ENCODE peak calls at places on chromosomes 7 and 10, in six cellular contexts. M is CD8-positive, alpha-beta memory T cell; X is uterus; D is heart left ventricle; N is endothelial cell of umbilical vein; L is tibial artery. W is an unnamed sample.

GRCh38 chr7:87113077-87113476 is 39.2 kb upstream of the DMTF1 start:
- DNase-seq in M (no peak), X (no peak), D (no peak), N (no peak), L (no peak), W (no peak)

GRCh38 chr10:31949266-31949665 is 20.6 kb upstream of the ARHGAP12 start:
- DNase-seq in M (no peak), X (no peak), D (no peak), N (no peak), L (no peak), W (no peak)

GRCh38 chr10:63217120-63217605 is 84.0 kb downstream of the NRBF2 start:
- DNase-seq in M (no peak), X (no peak), D (no peak), N (peak), L (no peak), W (no peak)

GRCh38 chr7:79553811-79554555 is 100.5 kb upstream of the MAGI2 start:
- DNase-seq in M (no peak), X (no peak), D (no peak), N (no peak), L (no peak), W (no peak)

GRCh38 chr7:103504505-103505135 is 58.6 kb upstream of the SLC26A5 start:
- DNase-seq in M (no peak), X (no peak), D (no peak), N (no peak), L (no peak), W (no peak)

GRCh38 chr10:30464675-30465074 is 30.7 kb downstream of the MAP3K8 start:
- DNase-seq in M (no peak), X (no peak), D (no peak), N (no peak), L (no peak), W (no peak)

GRCh38 chr10:79111427-79111826 is 42.7 kb downstream of the ZMIZ1 start:
- DNase-seq in M (no peak), X (no peak), D (no peak), N (no peak), L (no peak), W (no peak)

GRCh38 chr10:48249763-48250351 is 24.6 kb downstream of the FRMPD2 start:
- DNase-seq in M (no peak), X (no peak), D (no peak), N (no peak), L (no peak), W (no peak)

GRCh38 chr10:130377986-130378545 is 241.9 kb downstream of the GLRX3 start:
- DNase-seq in M (no peak), X (no peak), D (no peak), N (no peak), L (no peak), W (no peak)

GRCh38 chr7:5296627-5297226 is 14.0 kb downstream of the SLC29A4 start:
- DNase-seq in M (peak), X (no peak), D (no peak), N (peak), L (no peak), W (no peak)

GRCh38 chr7:73612598-73613269 is 11.6 kb downstream of the MLXIPL start:
- DNase-seq in M (no peak), X (no peak), D (no peak), N (peak), L (no peak), W (no peak)

GRCh38 chr10:31390804-31391203 is 71.8 kb downstream of the ZEB1 start:
- DNase-seq in M (no peak), X (no peak), D (no peak), N (no peak), L (no peak), W (no peak)

GRCh38 chr10:105150486-105150885 is 509.4 kb downstream of the SORCS3 start:
- DNase-seq in M (no peak), X (no peak), D (no peak), N (no peak), L (no peak), W (no peak)

DNA sequence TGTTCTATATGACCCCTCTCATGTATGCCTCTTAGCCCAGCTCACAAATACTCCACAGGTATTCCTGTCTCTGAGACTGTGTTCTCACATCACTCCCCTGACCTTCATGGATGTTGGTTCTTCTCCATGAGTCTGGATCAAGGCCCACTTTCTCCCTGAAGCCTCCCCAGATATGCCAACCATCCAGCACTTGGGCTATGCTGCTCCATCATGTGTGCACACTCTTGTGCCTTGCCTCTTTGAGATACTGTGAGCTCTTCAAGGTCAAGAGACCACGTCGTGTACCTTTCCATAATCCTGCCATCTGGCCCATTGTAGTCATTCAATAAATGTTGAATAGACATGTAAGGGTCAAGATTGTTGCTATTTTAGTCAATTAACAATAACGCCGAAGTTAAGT is 30.1 kb upstream of the TM9SF3 start:
- DNase-seq in M (no peak), X (no peak), D (no peak), N (no peak), L (no peak), W (no peak)
- H3K27ac ChIP-seq in M (no peak), X (no peak), D (no peak), N (no peak), L (no peak), W (no peak)

DNA sequence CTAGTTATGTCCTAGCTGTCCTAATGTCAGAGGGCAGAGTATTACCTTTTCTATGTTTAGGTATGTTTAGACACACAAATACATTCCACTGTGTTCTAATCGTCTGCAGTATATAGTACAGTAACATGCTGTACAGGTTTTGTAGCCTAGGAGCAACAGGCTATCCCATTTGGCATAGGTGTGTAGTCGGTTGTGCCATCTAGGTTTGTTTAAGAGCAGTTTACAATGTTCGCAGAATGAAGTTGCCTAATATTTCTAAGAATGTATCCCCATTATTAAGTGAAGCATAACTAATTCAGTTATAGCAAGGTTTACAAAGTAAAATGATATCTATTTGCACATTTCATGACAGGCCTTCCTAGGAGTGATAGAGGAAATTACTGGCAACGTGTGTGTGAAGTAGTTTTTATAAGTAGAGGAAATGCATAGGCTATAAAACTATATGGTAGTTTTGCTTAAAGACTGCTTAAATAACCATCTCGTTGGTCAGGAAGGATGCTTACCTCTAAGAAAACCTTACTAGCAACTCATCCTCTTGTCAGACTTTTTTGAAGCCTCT is 4.0 kb downstream of the CREM start:
- DNase-seq in M (no peak), X (no peak), D (no peak), N (no peak), L (no peak), W (no peak)
- H3K27ac ChIP-seq in M (no peak), X (no peak), D (no peak), N (no peak), L (peak), W (no peak)

GRCh38 chr10:58586282-58586681 is 73.6 kb downstream of the BICC1 start:
- DNase-seq in M (no peak), X (no peak), D (no peak), N (no peak), L (no peak), W (peak)
- H3K27ac ChIP-seq in M (no peak), X (no peak), D (no peak), N (no peak), L (no peak), W (no peak)

GRCh38 chr10:49309691-49310371 is 10.9 kb downstream of the C10orf71 start:
- DNase-seq in M (no peak), X (no peak), D (no peak), N (no peak), L (no peak), W (peak)
- H3K27ac ChIP-seq in M (peak), X (no peak), D (no peak), N (no peak), L (no peak), W (peak)

DNA sequence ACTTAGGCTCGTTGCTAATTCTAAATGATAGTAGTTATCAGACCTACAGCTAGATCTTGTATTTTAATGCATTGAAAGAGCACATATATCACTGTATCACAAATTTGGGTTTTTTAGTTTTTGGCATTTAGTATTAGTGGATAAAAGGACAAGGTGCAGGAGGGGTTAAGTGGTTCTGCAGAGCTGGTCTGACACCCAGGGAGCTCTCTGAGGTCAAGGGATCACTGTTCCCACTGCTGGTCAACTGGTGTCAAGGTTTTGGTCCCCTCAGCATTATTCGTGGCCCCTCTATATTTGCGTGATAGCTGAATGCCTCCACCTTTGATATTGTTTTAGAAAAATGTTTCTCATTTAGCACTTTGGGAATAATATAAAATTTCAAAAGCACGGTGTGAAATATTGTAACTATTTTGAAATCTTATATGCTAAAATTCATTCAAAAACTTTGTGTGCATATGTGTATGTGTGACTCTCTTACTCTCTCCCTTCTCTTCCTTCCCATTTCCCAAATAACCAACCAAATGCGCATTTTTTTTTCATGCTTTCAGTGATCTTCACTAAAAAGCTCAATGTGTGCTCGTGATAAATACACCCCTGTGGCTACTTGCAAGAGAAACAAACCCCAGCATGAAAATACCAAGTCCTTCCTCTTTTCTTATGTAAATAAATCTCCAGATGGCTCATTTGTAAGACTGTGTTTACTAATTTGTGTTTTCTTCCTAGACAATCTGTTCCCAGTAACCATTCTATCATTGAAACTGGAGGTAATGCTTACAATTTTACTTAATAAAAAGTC is 309.2 kb downstream of the FGFR2 start:
- DNase-seq in M (no peak), X (no peak), D (no peak), N (no peak), L (no peak), W (no peak)
- H3K27ac ChIP-seq in M (no peak), X (no peak), D (no peak), N (no peak), L (no peak), W (no peak)

GRCh38 chr7:101123703-101124068 is 3.2 kb upstream of the SERPINE1 start:
- DNase-seq in M (no peak), X (no peak), D (no peak), N (no peak), L (no peak), W (no peak)

GRCh38 chr7:101122933-101123702 is 3.8 kb upstream of the SERPINE1 start:
- DNase-seq in M (no peak), X (no peak), D (no peak), N (no peak), L (no peak), W (no peak)

GRCh38 chr7:101121996-101122932 is 4.6 kb upstream of the SERPINE1 start:
- DNase-seq in M (no peak), X (peak), D (peak), N (peak), L (peak), W (peak)

GRCh38 chr7:101125989-101126650 is 784 bp upstream of the SERPINE1 start:
- DNase-seq in M (no peak), X (peak), D (peak), N (peak), L (peak), W (peak)

DNA sequence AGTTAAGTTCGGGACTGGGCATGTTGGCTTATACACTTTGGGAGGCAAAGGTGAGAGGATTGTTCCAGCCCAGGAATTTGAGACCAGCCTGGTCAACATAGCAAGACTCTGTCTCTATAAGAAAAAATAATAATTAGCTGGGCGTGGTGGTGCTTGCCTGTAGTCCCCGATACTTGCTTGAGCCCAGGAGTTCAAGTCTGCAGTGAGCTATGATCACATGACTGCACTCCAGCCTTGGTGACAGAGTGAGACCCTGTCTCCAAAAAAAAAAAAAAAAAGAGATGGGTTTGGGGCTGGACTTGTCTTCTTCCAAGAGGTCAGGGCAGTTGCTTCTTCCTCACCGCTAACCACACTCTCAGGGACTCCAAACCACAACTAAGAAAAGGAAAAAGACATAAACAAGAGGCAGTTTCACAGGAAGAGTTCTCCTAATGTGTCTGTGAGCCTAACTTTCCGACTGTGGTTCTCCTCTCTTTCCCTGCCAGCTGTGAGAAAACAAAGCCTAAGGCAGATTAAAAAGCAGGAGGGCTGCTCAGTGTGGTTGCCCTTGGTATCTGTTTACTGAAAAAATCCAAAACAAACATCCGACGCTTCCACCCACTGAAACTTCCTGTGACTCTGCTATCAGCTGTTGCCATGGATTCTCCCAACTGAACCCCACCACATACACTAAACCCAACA is 2.4 kb upstream of the SERPINE1 start:
- DNase-seq in M (no peak), X (no peak), D (no peak), N (peak), L (no peak), W (no peak)
- H3K27ac ChIP-seq in M (no peak), X (peak), D (no peak), N (peak), L (peak), W (peak)

GRCh38 chr7:66669088-66669487 is 40.4 kb downstream of the KCTD7 start:
- DNase-seq in M (no peak), X (no peak), D (peak), N (no peak), L (no peak), W (no peak)

GRCh38 chr7:66668677-66669076 is 40.0 kb downstream of the KCTD7 start:
- DNase-seq in M (no peak), X (no peak), D (no peak), N (no peak), L (no peak), W (no peak)

GRCh38 chr7:66668112-66668511 is 39.4 kb downstream of the KCTD7 start:
- DNase-seq in M (no peak), X (no peak), D (no peak), N (no peak), L (no peak), W (no peak)

GRCh38 chr7:66666313-66666952 is 37.8 kb downstream of the KCTD7 start:
- DNase-seq in M (no peak), X (no peak), D (no peak), N (no peak), L (no peak), W (no peak)

GRCh38 chr7:66667023-66667728 is 38.5 kb downstream of the KCTD7 start:
- DNase-seq in M (no peak), X (no peak), D (no peak), N (no peak), L (no peak), W (no peak)
- H3K27ac ChIP-seq in M (no peak), X (no peak), D (no peak), N (no peak), L (no peak), W (no peak)

W was measured in upper lobe of right lung.